ENCODE peak calls at places on chromosomes 5 and 9, in ten cellular contexts. T is BJ, R is foreskin fibroblast, K is prostate gland, S is A549, P is sigmoid colon, I is adrenal gland, J is stomach, X is NB4, M is IMR-90. D is an unnamed sample.

GRCh38 chr9:38032266-38032830 is 36.7 kb downstream of the SHB start:
- DNase-seq in T (no peak), S (no peak), K (peak), J (peak), I (no peak), P (peak), M (no peak), X (no peak), R (no peak), D (peak)

GRCh38 chr5:14153932-14154646 is 10.9 kb downstream of the TRIO start:
- DNase-seq in R (peak), M (peak), T (no peak), J (peak), P (peak), I (no peak), K (peak), X (no peak), S (no peak), D (peak)

GRCh38 chr5:149007174-149007573 is 55.7 kb downstream of the SH3TC2 start:
- DNase-seq in X (no peak), M (peak), R (peak), J (no peak), K (no peak), P (no peak), S (no peak), I (no peak), T (peak), D (no peak)

GRCh38 chr5:116671211-116671736 is 96.7 kb upstream of the SEMA6A start:
- DNase-seq in P (no peak), K (no peak), S (no peak), M (no peak), R (no peak), I (no peak), J (no peak), T (no peak), X (no peak), D (no peak)

GRCh38 chr5:142826741-142827492 is 56.7 kb downstream of the ARHGAP26 start:
- DNase-seq in P (no peak), I (peak), M (peak), T (no peak), K (no peak), J (peak), S (no peak), R (peak), X (peak), D (no peak)

GRCh38 chr5:151173711-151174611 is 16.4 kb upstream of the ANXA6 start:
- DNase-seq in R (no peak), I (peak), S (no peak), K (no peak), T (no peak), P (no peak), X (no peak), J (no peak), M (no peak), D (no peak)

GRCh38 chr9:137369111-137369787 is 53.7 kb downstream of the EXD3 start:
- DNase-seq in M (no peak), T (no peak), S (no peak), J (no peak), K (no peak), I (no peak), X (no peak), P (peak), R (no peak), D (no peak)

GRCh38 chr9:101737705-101738565 is 512 bp downstream of the GRIN3A start:
- DNase-seq in P (no peak), R (no peak), S (peak), K (no peak), M (no peak), X (no peak), I (no peak), T (no peak), J (no peak), D (no peak)

GRCh38 chr9:4366649-4367330 is 66.9 kb upstream of the GLIS3 start:
- DNase-seq in K (no peak), R (peak), T (no peak), I (peak), M (peak), X (peak), S (peak), J (peak), P (peak), D (peak)

GRCh38 chr5:128199104-128199503 is 115.5 kb downstream of the SLC12A2 start:
- DNase-seq in J (no peak), K (peak), T (no peak), S (no peak), I (no peak), X (no peak), P (no peak), M (peak), R (peak), D (peak)

GRCh38 chr9:128713411-128713780 is 10.5 kb downstream of the ZDHHC12 start:
- DNase-seq in I (no peak), X (no peak), T (no peak), P (peak), J (no peak), R (no peak), K (no peak), S (no peak), M (no peak), D (no peak)

GRCh38 chr5:159099049-159099760 is 511 bp downstream of the EBF1 start:
- DNase-seq in P (no peak), K (no peak), R (peak), S (peak), M (peak), X (peak), T (no peak), I (no peak), J (no peak), D (peak)

GRCh38 chr9:3736186-3736585 is 210.4 kb upstream of the RFX3 start:
- DNase-seq in P (no peak), X (peak), K (no peak), M (peak), J (no peak), S (no peak), I (no peak), R (peak), T (no peak), D (no peak)

GRCh38 chr5:15044521-15044920 is 172.9 kb upstream of the ANKH start:
- DNase-seq in P (no peak), I (no peak), K (no peak), X (no peak), J (no peak), S (no peak), R (no peak), T (no peak), M (no peak), D (no peak)

GRCh38 chr9:13144176-13144820 is 135.2 kb downstream of the MPDZ start:
- DNase-seq in I (no peak), R (no peak), X (no peak), T (no peak), K (no peak), S (no peak), P (no peak), M (no peak), J (no peak), D (no peak)

GRCh38 chr5:14628346-14628745 is 36.2 kb upstream of the OTULIN start:
- DNase-seq in T (peak), X (peak), M (peak), J (no peak), K (peak), I (peak), R (peak), P (no peak), S (peak), D (peak)

GRCh38 chr5:139094154-139095131 is 103.7 kb downstream of the SIL1 start:
- DNase-seq in X (no peak), I (no peak), P (no peak), K (no peak), R (no peak), M (no peak), S (no peak), J (no peak), T (no peak), D (no peak)

GRCh38 chr5:180521101-180521500 is 26.9 kb downstream of the CNOT6 start:
- DNase-seq in M (peak), T (no peak), K (no peak), P (no peak), S (no peak), I (no peak), R (no peak), J (no peak), X (no peak), D (no peak)

GRCh38 chr9:126318858-126319257 is 7.8 kb upstream of the MVB12B start:
- DNase-seq in R (no peak), K (no peak), S (no peak), T (no peak), M (no peak), X (no peak), J (no peak), P (no peak), I (no peak), D (no peak)

GRCh38 chr9:2621678-2622360 is at the start of gene VLDLR:
- DNase-seq in T (no peak), K (peak), J (peak), M (peak), S (peak), P (peak), X (peak), R (peak), I (peak), D (no peak)

GRCh38 chr9:107624216-107624948 is 134.8 kb upstream of the KLF4 start:
- DNase-seq in P (peak), S (peak), J (no peak), K (no peak), I (no peak), R (peak), T (no peak), X (no peak), M (peak), D (no peak)

GRCh38 chr9:112013261-112013660 is 116.6 kb downstream of the UGCG start:
- DNase-seq in X (peak), P (no peak), R (no peak), M (no peak), K (no peak), J (no peak), S (no peak), I (no peak), T (no peak), D (no peak)

GRCh38 chr5:62790348-62790747 is 211.7 kb downstream of the LRRC70 start:
- DNase-seq in R (no peak), P (no peak), M (peak), I (no peak), S (no peak), X (no peak), T (no peak), J (no peak), K (peak), D (no peak)

GRCh38 chr5:121974261-121974660 is 12.5 kb downstream of the SRFBP1 start:
- DNase-seq in T (no peak), X (no peak), J (no peak), P (no peak), K (no peak), R (peak), S (no peak), I (no peak), M (peak), D (no peak)

GRCh38 chr9:87549774-87550173 is 52.1 kb downstream of the DAPK1 start:
- DNase-seq in S (no peak), J (no peak), K (no peak), M (no peak), P (no peak), R (no peak), X (no peak), I (no peak), T (no peak), D (no peak)

GRCh38 chr5:130213607-130214006 is 309.3 kb downstream of the CHSY3 start:
- DNase-seq in I (no peak), P (no peak), J (no peak), T (no peak), M (no peak), K (no peak), X (no peak), R (peak), S (no peak), D (no peak)

GRCh38 chr5:172525633-172526360 is 71.5 kb upstream of the SH3PXD2B start:
- DNase-seq in X (no peak), K (no peak), S (no peak), T (no peak), J (no peak), I (no peak), P (peak), M (no peak), R (no peak), D (peak)

GRCh38 chr5:172443441-172444109 is 10.8 kb downstream of the SH3PXD2B start:
- DNase-seq in T (peak), K (peak), R (peak), M (peak), P (peak), S (peak), X (peak), J (peak), I (peak), D (no peak)

GRCh38 chr9:99516657-99517049 is 294.6 kb downstream of the SEC61B start:
- DNase-seq in S (no peak), M (no peak), I (no peak), P (no peak), X (no peak), K (no peak), T (no peak), J (no peak), R (no peak), D (no peak)

GRCh38 chr9:76560481-76560891 is 101.5 kb downstream of the GCNT1 start:
- DNase-seq in K (no peak), J (no peak), T (no peak), I (no peak), P (no peak), X (no peak), S (no peak), R (peak), M (peak), D (no peak)

GRCh38 chr9:107983191-107983603 is 493.6 kb upstream of the KLF4 start:
- DNase-seq in K (no peak), X (no peak), J (no peak), T (peak), M (peak), P (no peak), I (no peak), R (peak), S (no peak), D (peak)

GRCh38 chr9:120424248-120424647 is 155.7 kb downstream of the CDK5RAP2 start:
- DNase-seq in T (no peak), S (no peak), X (no peak), R (no peak), M (no peak), P (no peak), J (no peak), K (no peak), I (no peak), D (no peak)

GRCh38 chr5:112569596-112569995 is 150.5 kb upstream of the EPB41L4A start:
- DNase-seq in K (no peak), X (no peak), R (no peak), T (no peak), I (no peak), P (no peak), S (no peak), J (no peak), M (no peak), D (no peak)

GRCh38 chr5:132475939-132476852 is 14.4 kb downstream of the IRF1 start:
- DNase-seq in S (no peak), X (no peak), I (no peak), M (no peak), T (no peak), K (no peak), J (peak), R (no peak), P (peak), D (peak)

GRCh38 chr5:156477196-156477595 is 150.2 kb downstream of the SGCD start:
- DNase-seq in M (peak), X (no peak), T (no peak), S (no peak), J (no peak), I (no peak), K (no peak), R (no peak), P (no peak), D (no peak)

GRCh38 chr5:38509185-38509584 is 47.3 kb downstream of the LIFR start:
- DNase-seq in J (no peak), S (no peak), R (peak), P (no peak), T (peak), K (no peak), X (no peak), I (no peak), M (peak), D (no peak)

GRCh38 chr9:87556039-87556438 is 58.4 kb downstream of the DAPK1 start:
- DNase-seq in S (no peak), I (peak), P (no peak), T (no peak), X (no peak), K (no peak), R (no peak), M (no peak), J (no peak), D (peak)

GRCh38 chr5:74257645-74258328 is 382.7 kb downstream of the ENC1 start:
- DNase-seq in X (peak), P (peak), T (no peak), M (peak), I (peak), K (peak), S (no peak), J (peak), R (peak), D (peak)

GRCh38 chr9:78035369-78035993 is 3.9 kb upstream of the GNAQ start:
- DNase-seq in I (peak), S (peak), P (peak), K (peak), J (peak), X (peak), M (peak), R (peak), T (peak), D (peak)

DNA sequence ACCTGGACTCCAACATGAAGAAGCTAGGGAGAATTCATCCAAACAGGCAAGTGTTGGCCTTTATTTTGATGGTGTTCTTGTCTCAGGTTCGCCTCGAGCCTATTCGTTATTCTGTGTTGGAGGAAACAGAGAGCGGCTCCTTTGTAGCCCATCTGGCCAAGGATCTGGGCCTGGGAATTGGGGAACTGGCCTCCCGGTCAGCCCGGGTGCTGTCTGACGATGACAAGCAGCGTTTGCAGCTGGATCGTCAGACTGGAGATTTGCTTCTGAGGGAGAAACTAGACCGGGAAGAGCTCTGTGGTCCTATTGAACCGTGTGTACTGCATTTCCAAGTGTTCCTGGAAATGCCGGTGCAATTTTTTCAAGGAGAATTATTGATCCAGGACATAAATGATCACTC is 367 bp downstream of the PCDHB4 start:
- DNase-seq in I (no peak), M (no peak), J (no peak), K (no peak), S (no peak), P (no peak), T (no peak), R (no peak), X (no peak), D (no peak)
- H3K4me3 ChIP-seq in I (no peak), M (no peak), J (peak), K (no peak), S (no peak), P (peak), T (no peak), R (no peak), X (no peak), D (no peak)

GRCh38 chr9:88829276-88829675 is 162.0 kb upstream of the S1PR3 start:
- DNase-seq in T (no peak), S (no peak), X (no peak), K (no peak), R (no peak), I (no peak), M (no peak), P (no peak), J (no peak), D (no peak)

GRCh38 chr9:88828018-88828417 is 163.2 kb upstream of the S1PR3 start:
- DNase-seq in P (no peak), X (no peak), I (peak), R (peak), T (no peak), K (no peak), M (no peak), S (no peak), J (no peak), D (no peak)

GRCh38 chr9:88826651-88827245 is 164.5 kb upstream of the S1PR3 start:
- DNase-seq in X (peak), T (peak), K (no peak), R (peak), I (no peak), P (no peak), S (no peak), J (no peak), M (peak), D (no peak)

GRCh38 chr9:88826181-88826580 is 165.1 kb upstream of the S1PR3 start:
- DNase-seq in K (no peak), I (no peak), S (no peak), P (no peak), J (no peak), R (no peak), T (no peak), X (no peak), M (no peak), D (no peak)

DNA sequence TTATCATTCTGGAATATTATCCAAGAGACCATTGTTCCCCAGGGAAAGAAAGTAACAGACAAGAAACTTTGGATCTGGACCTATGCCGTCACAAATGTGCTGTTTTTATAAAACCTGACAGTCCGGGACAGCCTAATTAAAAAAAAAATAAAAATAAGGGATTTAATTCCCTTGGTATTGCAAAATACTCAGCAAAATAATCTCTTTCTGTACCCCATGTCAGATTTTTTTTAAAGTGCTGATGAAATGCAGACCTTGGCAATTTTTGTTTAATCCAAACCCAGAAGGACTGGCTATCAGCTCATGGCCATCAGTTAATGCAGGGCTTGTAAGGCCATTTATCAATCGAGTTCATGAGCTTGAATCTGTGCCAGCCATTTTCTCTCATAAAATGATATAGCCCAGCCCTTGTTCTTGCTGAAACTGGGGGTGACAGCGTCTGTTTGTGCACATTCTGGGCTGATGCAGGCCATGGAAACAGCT is 162.7 kb upstream of the S1PR3 start:
- DNase-seq in K (no peak), I (peak), T (no peak), S (no peak), R (no peak), X (no peak), M (no peak), P (no peak), J (no peak), D (no peak)
- H3K4me3 ChIP-seq in K (no peak), I (no peak), T (no peak), S (no peak), R (no peak), X (no peak), M (no peak), P (no peak), J (no peak), D (no peak)

GRCh38 chr5:177515580-177515979 is 1.2 kb downstream of the DDX41 start:
- DNase-seq in R (no peak), M (no peak), P (no peak), T (no peak), S (no peak), J (no peak), I (no peak), K (no peak), X (no peak), D (no peak)
- H3K4me3 ChIP-seq in R (peak), M (peak), P (peak), T (peak), S (peak), J (no peak), I (no peak), K (no peak), X (peak), D (no peak)

GRCh38 chr5:124981901-124982300 is 235.5 kb upstream of the ZNF608 start:
- DNase-seq in J (no peak), M (no peak), T (no peak), X (no peak), I (no peak), S (no peak), P (no peak), R (no peak), K (no peak), D (peak)
- H3K4me3 ChIP-seq in J (no peak), M (no peak), T (no peak), X (no peak), I (no peak), S (no peak), P (no peak), R (no peak), K (no peak), D (no peak)

DNA sequence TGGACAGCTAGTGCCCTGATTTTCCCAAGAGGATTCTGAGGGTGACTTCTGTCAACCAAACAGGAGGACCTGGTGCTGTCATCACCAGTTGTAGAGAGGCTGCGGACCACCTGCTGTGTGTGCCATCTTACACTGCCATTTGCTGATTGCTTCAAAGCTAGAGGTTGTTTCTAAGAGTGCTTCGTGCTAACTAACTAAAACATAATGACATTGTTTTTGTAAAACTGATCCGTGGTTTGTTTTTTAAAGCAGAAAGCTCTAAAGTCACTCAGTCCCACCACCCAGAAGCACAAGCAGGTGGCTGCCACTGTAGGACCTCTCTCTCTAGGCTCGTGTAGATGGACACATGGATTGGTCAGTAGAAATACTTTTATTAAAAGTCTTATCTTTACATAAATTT is 12.2 kb downstream of the TENT4A start:
- DNase-seq in S (no peak), J (no peak), X (no peak), P (no peak), K (no peak), M (no peak), R (no peak), I (no peak), T (no peak), D (no peak)
- H3K4me3 ChIP-seq in S (no peak), J (no peak), X (no peak), P (no peak), K (no peak), M (no peak), R (no peak), I (no peak), T (no peak), D (no peak)

GRCh38 chr9:71131145-71131544 is 9.7 kb upstream of the TRPM3 start:
- DNase-seq in M (no peak), T (no peak), K (no peak), S (no peak), J (no peak), I (no peak), P (no peak), X (no peak), R (no peak), D (peak)
- H3K4me3 ChIP-seq in M (no peak), T (no peak), K (no peak), S (no peak), J (no peak), I (no peak), P (no peak), X (no peak), R (no peak), D (no peak)

GRCh38 chr5:88833371-88834107 is 49.4 kb downstream of the MEF2C start:
- DNase-seq in X (no peak), J (no peak), S (no peak), I (peak), K (no peak), R (peak), T (no peak), M (peak), P (peak), D (no peak)
- H3K4me3 ChIP-seq in X (no peak), J (no peak), S (no peak), I (no peak), K (no peak), R (no peak), T (no peak), M (no peak), P (no peak), D (no peak)

D was measured in small intestine.